ENCODE peak calls at places on chromosomes 16 and 17, in nine cellular contexts. K is activated T-helper 1 cell treated with anti-CD3 and anti-CD28 coated beads, Interleukin-12 subunit alpha, Interleukin-12 subunit beta, Interleukin-2, Interleukin-4 antibody, amounts not matched to agents 30 ng/mL and 10 ng/mL and 1 ng/mL, durations not matched to agents 14 hours and 24 hours and 36 hours; H is endothelial cell; Y is stimulated activated CD4-positive, alpha-beta T cell treated with anti-CD3 and anti-CD28 coated beads, Interleukin-15, amount 100 ng/mL, for 1 hour; M is glutamatergic neuron; F is ELR; L is activated CD4-positive, alpha-beta T cell treated with anti-CD3 and anti-CD28 coated beads for 4 hours; R is foreskin fibroblast; J is stimulated activated CD8-positive, alpha-beta memory T cell treated with anti-CD3 and anti-CD28 coated beads, Interleukin-4, amount 100 ng/mL, for 4 hours. W is an unnamed sample.

GRCh38 chr17:40945414-40945813 is 8.0 kb upstream of the KRT23 start:
- DNase-seq in K (no peak), H (no peak), Y (no peak), M (no peak), F (no peak), L (no peak), R (no peak), J (no peak), W (no peak)

GRCh38 chr17:50184611-50185398 is 16.6 kb downstream of the COL1A1 start:
- DNase-seq in K (no peak), H (no peak), Y (no peak), M (no peak), F (peak; percentile 82), L (no peak), R (peak; percentile 74), J (no peak), W (peak; percentile 72)

GRCh38 chr17:60439501-60439900 is 17.2 kb downstream of the CHCT1 start:
- DNase-seq in K (no peak), H (no peak), Y (no peak), M (no peak), F (peak; percentile 33), L (no peak), R (no peak), J (no peak), W (no peak)

GRCh38 chr17:75864448-75864871 is 9.3 kb upstream of the WBP2 start:
- DNase-seq in K (peak; percentile 62), H (no peak), Y (no peak), M (no peak), F (peak; percentile 86), L (no peak), R (peak; percentile 39), J (no peak), W (peak; percentile 68)

GRCh38 chr16:89113661-89114060 is 20.0 kb downstream of the ACSF3 start:
- DNase-seq in K (no peak), H (no peak), Y (no peak), M (peak; percentile 12), F (no peak), L (no peak), R (no peak), J (no peak), W (no peak)

GRCh38 chr16:30534368-30535105 is at the start of gene ZNF747:
- DNase-seq in K (peak; percentile 88), H (peak; percentile 81), Y (peak; percentile 86), M (peak; percentile 93), F (peak; percentile 86), L (peak; percentile 94), R (peak; percentile 75), J (peak; percentile 84), W (peak; percentile 86)

GRCh38 chr17:39739885-39740356 is 2.2 kb downstream of the GRB7 start:
- DNase-seq in K (no peak), H (no peak), Y (no peak), M (no peak), F (no peak), L (no peak), R (no peak), J (no peak), W (peak; percentile 58)

GRCh38 chr17:82418001-82418986 is at the start of the genes HEXD and OGFOD3:
- DNase-seq in K (peak; percentile 85), H (peak; percentile 84), Y (peak; percentile 78), M (peak; percentile 88), F (peak; percentile 90), L (peak; percentile 85), R (peak; percentile 81), J (peak; percentile 44), W (peak; percentile 94)

GRCh38 chr17:79944821-79945391 is 90.8 kb downstream of the TBC1D16 start:
- DNase-seq in K (no peak), H (no peak), Y (no peak), M (no peak), F (no peak), L (no peak), R (no peak), J (no peak), W (no peak)

GRCh38 chr17:43545383-43545632 is 832 bp downstream of the ETV4 start:
- DNase-seq in K (peak; percentile 15), H (no peak), Y (no peak), M (no peak), F (peak; percentile 77), L (peak; percentile 11), R (peak; percentile 24), J (no peak), W (no peak)

GRCh38 chr16:23836078-23836403 is 258 bp downstream of the PRKCB start:
- DNase-seq in K (no peak), H (no peak), Y (no peak), M (peak; percentile 33), F (no peak), L (peak; percentile 29), R (no peak), J (no peak), W (no peak)

GRCh38 chr16:66007717-66008116 is 358.8 kb upstream of the CDH5 start:
- DNase-seq in K (no peak), H (no peak), Y (no peak), M (no peak), F (peak; percentile 50), L (no peak), R (peak; percentile 24), J (no peak), W (peak; percentile 29)